ENCODE peak calls at places on chromosomes 5 and 9, in four cellular contexts. One of them, this sample, is unnamed.

GRCh38 chr5:143758015-143758414 is 53.9 kb upstream of the HMHB1 start:
- DNase-seq in K562: no peak
- DNase-seq in Calu3: no peak
- DNase-seq in uterus: no peak
- DNase-seq in this sample: no peak

GRCh38 chr5:137328418-137328937 is 170.6 kb downstream of the SPOCK1 start:
- DNase-seq in Calu3: no peak
- DNase-seq in uterus: no peak
- DNase-seq in K562: no peak
- DNase-seq in this sample: no peak

GRCh38 chr5:172868924-172869565 is 35.0 kb downstream of the ERGIC1 start:
- DNase-seq in K562: peak
- DNase-seq in uterus: peak
- DNase-seq in Calu3: peak
- DNase-seq in this sample: peak

GRCh38 chr9:136850866-136851775 is 1.0 kb upstream of the MAMDC4 start:
- DNase-seq in Calu3: no peak
- DNase-seq in uterus: no peak
- DNase-seq in K562: no peak
- DNase-seq in this sample: no peak

GRCh38 chr5:116671211-116671736 is 96.7 kb upstream of the SEMA6A start:
- DNase-seq in K562: no peak
- DNase-seq in Calu3: no peak
- DNase-seq in uterus: no peak
- DNase-seq in this sample: no peak

GRCh38 chr5:73149540-73149939 is 23.5 kb upstream of the TMEM174 start:
- DNase-seq in Calu3: no peak
- DNase-seq in uterus: no peak
- DNase-seq in K562: no peak
- DNase-seq in this sample: no peak

GRCh38 chr5:41296066-41296465 is 82.7 kb upstream of the C6 start:
- DNase-seq in uterus: no peak
- DNase-seq in Calu3: no peak
- DNase-seq in K562: no peak
- DNase-seq in this sample: no peak

GRCh38 chr9:89821081-89821480 is 216.3 kb downstream of the GADD45G start:
- DNase-seq in uterus: no peak
- DNase-seq in K562: no peak
- DNase-seq in Calu3: peak
- DNase-seq in this sample: no peak

GRCh38 chr9:82332018-82332773 is 343.6 kb downstream of the SPATA31D1 start:
- DNase-seq in uterus: no peak
- DNase-seq in Calu3: no peak
- DNase-seq in K562: no peak
- DNase-seq in this sample: no peak

GRCh38 chr5:56060276-56061110 is 65.7 kb upstream of the IL6ST start:
- DNase-seq in K562: no peak
- DNase-seq in Calu3: no peak
- DNase-seq in uterus: no peak
- DNase-seq in this sample: peak

GRCh38 chr5:29077451-29077850 is 2039.1 kb upstream of the CDH9 start:
- DNase-seq in K562: no peak
- DNase-seq in uterus: no peak
- DNase-seq in Calu3: no peak
- DNase-seq in this sample: no peak

GRCh38 chr5:172106511-172107356 is 81.3 kb downstream of the STK10 start:
- DNase-seq in Calu3: peak
- DNase-seq in K562: peak
- DNase-seq in uterus: peak
- DNase-seq in this sample: peak

GRCh38 chr5:150057996-150058395 is 28.4 kb downstream of the CSF1R start:
- DNase-seq in K562: no peak
- DNase-seq in Calu3: no peak
- DNase-seq in uterus: no peak
- DNase-seq in this sample: no peak

GRCh38 chr5:147481376-147481775 is 28.5 kb downstream of the DPYSL3 start:
- DNase-seq in uterus: no peak
- DNase-seq in Calu3: no peak
- DNase-seq in K562: no peak
- DNase-seq in this sample: no peak

GRCh38 chr5:150783422-150783928 is 4.9 kb downstream of the SMIM3 start:
- DNase-seq in K562: no peak
- DNase-seq in Calu3: peak
- DNase-seq in uterus: peak
- DNase-seq in this sample: peak

GRCh38 chr5:37724395-37725125 is 115.3 kb downstream of the GDNF start:
- DNase-seq in Calu3: no peak
- DNase-seq in uterus: no peak
- DNase-seq in K562: no peak
- DNase-seq in this sample: no peak

GRCh38 chr9:93252116-93252780 is 68.3 kb downstream of the WNK2 start:
- DNase-seq in K562: no peak
- DNase-seq in uterus: no peak
- DNase-seq in Calu3: no peak
- DNase-seq in this sample: no peak

GRCh38 chr5:69485471-69485870 is 7.1 kb upstream of the OCLN start:
- DNase-seq in uterus: no peak
- DNase-seq in K562: no peak
- DNase-seq in Calu3: no peak
- DNase-seq in this sample: no peak

GRCh38 chr9:100440071-100440470 is 13.1 kb downstream of the MSANTD3 start:
- DNase-seq in Calu3: no peak
- DNase-seq in K562: no peak
- DNase-seq in uterus: no peak
- DNase-seq in this sample: no peak

GRCh38 chr9:96251451-96251850 is 50.5 kb downstream of the HSD17B3 start:
- DNase-seq in K562: no peak
- DNase-seq in Calu3: no peak
- DNase-seq in uterus: no peak
- DNase-seq in this sample: no peak

GRCh38 chr9:103816146-103816545 is 278.0 kb upstream of the SMC2 start:
- DNase-seq in uterus: no peak
- DNase-seq in K562: no peak
- DNase-seq in Calu3: no peak
- DNase-seq in this sample: no peak

GRCh38 chr9:35660966-35661413 is 2.9 kb downstream of the CCDC107 start:
- DNase-seq in K562: no peak
- DNase-seq in Calu3: no peak
- DNase-seq in uterus: no peak
- DNase-seq in this sample: no peak

GRCh38 chr9:33851301-33851700 is 34.3 kb downstream of the UBE2R2 start:
- DNase-seq in uterus: no peak
- DNase-seq in Calu3: no peak
- DNase-seq in K562: no peak
- DNase-seq in this sample: no peak

GRCh38 chr5:71891856-71892255 is 172.8 kb downstream of the CARTPT start:
- DNase-seq in Calu3: peak
- DNase-seq in K562: no peak
- DNase-seq in uterus: no peak
- DNase-seq in this sample: no peak

GRCh38 chr5:180082633-180083420 is 11.3 kb upstream of the RNF130 start:
- DNase-seq in uterus: no peak
- DNase-seq in K562: no peak
- DNase-seq in Calu3: no peak
- DNase-seq in this sample: no peak

GRCh38 chr9:21661626-21662025 is 140.8 kb upstream of the MTAP start:
- DNase-seq in Calu3: no peak
- DNase-seq in K562: no peak
- DNase-seq in uterus: no peak
- DNase-seq in this sample: no peak

GRCh38 chr9:136833381-136834142 is 8.7 kb upstream of the AJM1 start:
- DNase-seq in uterus: no peak
- DNase-seq in Calu3: no peak
- DNase-seq in K562: no peak
- DNase-seq in this sample: no peak

GRCh38 chr9:78871452-78872331 is 574.8 kb downstream of the PSAT1 start:
- DNase-seq in uterus: no peak
- DNase-seq in K562: no peak
- DNase-seq in Calu3: no peak
- DNase-seq in this sample: no peak

GRCh38 chr5:81768960-81769452 is 18.1 kb upstream of the SSBP2 start:
- DNase-seq in Calu3: peak
- DNase-seq in uterus: no peak
- DNase-seq in K562: no peak
- DNase-seq in this sample: no peak

GRCh38 chr9:127715443-127716337 is at the start of the genes PTRH1 and TTC16:
- DNase-seq in K562: peak
- DNase-seq in uterus: peak
- DNase-seq in Calu3: peak
- DNase-seq in this sample: peak

GRCh38 chr5:161547573-161548471 is 1.3 kb upstream of the GABRB2 start:
- DNase-seq in K562: no peak
- DNase-seq in uterus: no peak
- DNase-seq in Calu3: peak
- DNase-seq in this sample: no peak

GRCh38 chr9:77648458-77649108 is 461 bp upstream of the GNA14 start:
- DNase-seq in Calu3: peak
- DNase-seq in uterus: peak
- DNase-seq in K562: no peak
- DNase-seq in this sample: peak

GRCh38 chr5:179321206-179321987 is 23.9 kb downstream of the ADAMTS2 start:
- DNase-seq in K562: no peak
- DNase-seq in uterus: peak
- DNase-seq in Calu3: no peak
- DNase-seq in this sample: no peak

GRCh38 chr5:120160120-120160895 is 303.8 kb upstream of the PRR16 start:
- DNase-seq in K562: no peak
- DNase-seq in uterus: no peak
- DNase-seq in Calu3: no peak
- DNase-seq in this sample: no peak

GRCh38 chr5:125412561-125413535 is 666.4 kb upstream of the ZNF608 start:
- DNase-seq in uterus: peak
- DNase-seq in Calu3: peak
- DNase-seq in K562: no peak
- DNase-seq in this sample: peak
- TF ChIP-seq CTCF in uterus: peak
- TF ChIP-seq CTCF in Calu3: no peak
- TF ChIP-seq CTCF in K562: no peak
- TF ChIP-seq CTCF in this sample: no peak

DNA sequence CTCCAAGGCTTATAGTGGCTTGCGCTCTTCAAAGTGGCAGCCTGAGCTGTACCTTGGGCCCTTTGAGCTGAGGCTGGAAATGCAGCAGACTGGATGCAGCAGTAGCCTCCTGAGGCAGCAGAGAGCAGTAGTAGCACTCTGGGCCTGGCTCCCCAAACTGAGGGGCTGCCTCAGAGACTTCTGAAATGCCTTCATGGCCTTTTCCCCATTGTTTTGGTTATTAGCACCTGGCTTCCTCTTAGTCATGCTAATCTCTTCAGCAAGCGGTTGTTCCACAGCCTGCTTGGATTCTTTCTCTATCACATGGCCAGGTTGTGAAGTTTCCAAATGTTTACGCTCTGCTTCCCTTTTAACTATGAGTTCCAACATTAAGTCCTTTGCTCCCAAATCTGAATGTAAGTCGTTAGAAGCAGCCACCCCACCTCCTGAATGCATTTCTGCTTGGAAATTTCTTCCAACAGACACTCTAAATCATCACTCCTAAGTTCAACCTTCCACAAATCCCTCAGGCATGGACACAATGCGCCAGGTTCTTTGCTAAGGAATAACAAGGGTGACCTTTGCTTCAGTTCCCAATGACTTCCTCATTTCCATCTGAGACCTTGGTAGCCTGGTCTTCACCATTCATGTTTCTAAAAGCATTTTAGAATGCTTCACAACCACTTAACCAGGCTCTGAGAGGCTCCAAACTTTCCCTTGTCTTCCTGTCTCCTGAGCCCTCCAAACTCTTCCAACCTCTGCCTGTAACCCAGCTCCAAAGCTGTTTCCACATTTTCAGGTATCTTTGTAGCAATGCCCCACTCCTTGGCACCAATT is 145.8 kb downstream of the ZDHHC21 start:
- DNase-seq in K562: no peak
- DNase-seq in uterus: no peak
- DNase-seq in Calu3: no peak
- DNase-seq in this sample: no peak
- TF ChIP-seq CTCF in K562: no peak
- TF ChIP-seq CTCF in uterus: no peak
- TF ChIP-seq CTCF in Calu3: no peak
- TF ChIP-seq CTCF in this sample: no peak

GRCh38 chr9:129885018-129885669 is 49.9 kb downstream of the USP20 start:
- DNase-seq in uterus: peak
- DNase-seq in K562: peak
- DNase-seq in Calu3: peak
- DNase-seq in this sample: peak
- TF ChIP-seq CTCF in uterus: peak
- TF ChIP-seq CTCF in K562: peak
- TF ChIP-seq CTCF in Calu3: no peak
- TF ChIP-seq CTCF in this sample: no peak

GRCh38 chr9:129324808-129325491 is 146.9 kb upstream of the IER5L start:
- DNase-seq in uterus: no peak
- DNase-seq in K562: no peak
- DNase-seq in Calu3: no peak
- DNase-seq in this sample: no peak
- TF ChIP-seq CTCF in uterus: no peak
- TF ChIP-seq CTCF in K562: no peak
- TF ChIP-seq CTCF in Calu3: no peak
- TF ChIP-seq CTCF in this sample: no peak

GRCh38 chr5:169511708-169512107 is 71.9 kb upstream of the SPDL1 start:
- DNase-seq in uterus: no peak
- DNase-seq in K562: no peak
- DNase-seq in Calu3: no peak
- DNase-seq in this sample: no peak
- TF ChIP-seq CTCF in uterus: no peak
- TF ChIP-seq CTCF in K562: no peak
- TF ChIP-seq CTCF in Calu3: no peak
- TF ChIP-seq CTCF in this sample: no peak

GRCh38 chr5:157828949-157829639 is 29.9 kb downstream of the CLINT1 start:
- DNase-seq in uterus: no peak
- DNase-seq in K562: peak
- DNase-seq in Calu3: no peak
- DNase-seq in this sample: no peak
- TF ChIP-seq CTCF in uterus: no peak
- TF ChIP-seq CTCF in K562: peak
- TF ChIP-seq CTCF in Calu3: peak
- TF ChIP-seq CTCF in this sample: no peak